ENCODE peak calls at places on chromosomes 4 and X, in six cellular contexts. F, W, Y, I, A and V are unnamed samples.

GRCh38 chr4:128349921-128350320 is 62.3 kb upstream of the PGRMC2 start:
- DNase-seq in F (no peak), W (no peak), Y (no peak), I (peak; percentile 10), A (no peak), V (no peak)

GRCh38 chr4:24236532-24236931 is 346.7 kb upstream of the PPARGC1A start:
- DNase-seq in F (no peak), W (no peak), Y (no peak), I (no peak), A (no peak), V (no peak)

GRCh38 chr4:55075823-55076418 is 49.5 kb downstream of the KDR start:
- DNase-seq in F (no peak), W (no peak), Y (no peak), I (no peak), A (no peak), V (no peak)

GRCh38 chr4:68079918-68080317 is 49.8 kb downstream of the TMPRSS11F start:
- DNase-seq in F (no peak), W (no peak), Y (no peak), I (no peak), A (no peak), V (no peak)

GRCh38 chrX:56978172-56978571 is 17.2 kb downstream of the SPIN3 start:
- DNase-seq in F (no peak), W (no peak), Y (peak; percentile 49), I (no peak), A (peak; percentile 37), V (peak; percentile 13)

GRCh38 chr4:173231916-173232315 is 63.3 kb downstream of the GALNT7 start:
- DNase-seq in F (no peak), W (no peak), Y (no peak), I (no peak), A (peak; percentile 43), V (no peak)

GRCh38 chr4:164540987-164541386 is 212.9 kb upstream of the SMIM31 start:
- DNase-seq in F (no peak), W (no peak), Y (no peak), I (no peak), A (no peak), V (no peak)

GRCh38 chr4:148857234-148857972 is 415.2 kb upstream of the NR3C2 start:
- DNase-seq in F (no peak), W (no peak), Y (no peak), I (no peak), A (no peak), V (no peak)

GRCh38 chrX:131802836-131803626 is 220.1 kb upstream of the STK26 start:
- DNase-seq in F (peak; percentile 2), W (peak; percentile 70), Y (peak; percentile 50), I (no peak), A (no peak), V (no peak)

GRCh38 chrX:129777218-129777768 is 2.5 kb upstream of the SASH3 start:
- DNase-seq in F (no peak), W (peak; percentile 67), Y (no peak), I (no peak), A (peak; percentile 62), V (peak; percentile 58)

GRCh38 chr4:112900416-112900815 is 149.0 kb upstream of the ANK2 start:
- DNase-seq in F (no peak), W (no peak), Y (no peak), I (no peak), A (no peak), V (no peak)

GRCh38 chrX:12494400-12495138 is 296.6 kb upstream of the PRPS2 start:
- DNase-seq in F (no peak), W (no peak), Y (no peak), I (no peak), A (no peak), V (no peak)

GRCh38 chr4:128338634-128339355 is 51.2 kb upstream of the PGRMC2 start:
- DNase-seq in F (no peak), W (no peak), Y (no peak), I (peak; percentile 12), A (no peak), V (no peak)

GRCh38 chr4:165085946-165086345 is 26.7 kb downstream of the TMEM192 start:
- DNase-seq in F (no peak), W (no peak), Y (no peak), I (no peak), A (no peak), V (no peak)

GRCh38 chr4:38145033-38145673 is 185.0 kb downstream of the PTTG2 start:
- DNase-seq in F (no peak), W (no peak), Y (no peak), I (no peak), A (no peak), V (no peak)

GRCh38 chrX:77442728-77443127 is 4.5 kb upstream of the FGF16 start:
- DNase-seq in F (no peak), W (no peak), Y (no peak), I (peak; percentile 67), A (no peak), V (no peak)

GRCh38 chr4:52051615-52052474 is 741 bp downstream of the SPATA18 start:
- DNase-seq in F (peak; percentile 82), W (no peak), Y (peak; percentile 24), I (peak; percentile 14), A (peak; percentile 74), V (no peak)

GRCh38 chrX:114675365-114675764 is 91.5 kb downstream of the HTR2C start:
- DNase-seq in F (no peak), W (no peak), Y (no peak), I (no peak), A (no peak), V (no peak)

GRCh38 chr4:146033149-146033548 is 94.5 kb upstream of the ZNF827 start:
- DNase-seq in F (no peak), W (no peak), Y (no peak), I (no peak), A (peak; percentile 83), V (no peak)

GRCh38 chr4:139488442-139488841 is 34.5 kb downstream of the RAB33B start:
- DNase-seq in F (no peak), W (no peak), Y (no peak), I (no peak), A (no peak), V (no peak)

GRCh38 chr4:121726642-121727268 is 30.0 kb upstream of the ANXA5 start:
- DNase-seq in F (no peak), W (no peak), Y (no peak), I (no peak), A (peak; percentile 56), V (no peak)

GRCh38 chrX:136251042-136251991 is at the start of gene MAP7D3:
- DNase-seq in F (no peak), W (peak; percentile 55), Y (peak; percentile 84), I (peak; percentile 55), A (peak; percentile 39), V (peak; percentile 53)

GRCh38 chr4:190014771-190015537 is 12.1 kb downstream of the FRG2 start:
- DNase-seq in F (no peak), W (no peak), Y (no peak), I (no peak), A (no peak), V (no peak)

GRCh38 chr4:19327364-19327763 is 924.3 kb upstream of the SLIT2 start:
- DNase-seq in F (no peak), W (no peak), Y (no peak), I (no peak), A (no peak), V (no peak)

GRCh38 chr4:159248383-159249178 is 145.7 kb downstream of the RAPGEF2 start:
- DNase-seq in F (no peak), W (no peak), Y (no peak), I (no peak), A (no peak), V (no peak)

DNA sequence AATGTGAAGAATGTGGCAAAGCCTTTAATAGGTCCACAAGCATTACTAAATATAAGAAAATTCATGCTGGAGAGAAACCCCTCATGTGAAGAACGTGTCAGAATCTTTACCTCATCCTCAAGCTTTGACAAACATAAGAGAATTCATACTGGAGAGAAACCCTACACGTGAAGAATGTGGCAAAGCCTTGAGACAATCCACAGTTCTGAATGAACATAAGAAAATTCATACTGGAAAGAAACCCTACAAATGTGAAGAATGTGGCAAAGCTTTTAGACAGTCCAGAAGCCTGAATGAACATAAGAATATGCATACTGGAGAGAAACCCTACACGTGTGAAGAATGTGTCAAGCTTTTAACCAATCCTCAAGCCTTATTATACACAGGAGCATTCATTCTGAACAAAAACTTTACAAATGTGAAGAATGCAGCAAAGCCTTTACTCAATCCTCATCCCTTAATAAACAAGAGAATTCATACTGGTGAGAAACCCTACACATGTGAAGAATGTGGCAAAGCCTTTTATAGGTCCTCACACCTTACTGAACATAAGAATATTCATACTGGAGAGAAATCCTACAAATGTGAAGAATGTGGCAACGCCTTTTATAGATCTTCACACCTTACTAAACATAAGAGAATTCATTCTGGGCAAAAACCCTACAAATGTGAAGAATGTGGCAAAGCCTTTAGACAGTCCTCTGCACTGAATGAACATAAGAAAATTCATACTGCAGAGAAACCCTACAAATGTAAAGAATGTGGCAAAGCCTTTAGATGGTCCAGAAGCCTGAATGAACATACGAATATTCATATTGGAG is 51.1 kb downstream of the ZNF732 start:
- DNase-seq in F (no peak), W (no peak), Y (no peak), I (no peak), A (no peak), V (no peak)
- H3K9me3 ChIP-seq in F (peaks cover 4% of the 10 kb centered on the region), W (peaks cover 22% of the 10 kb centered on the region), Y (peaks cover 5% of the 10 kb centered on the region), I (peaks cover 12% of the 10 kb centered on the region), A (peaks cover 4% of the 10 kb centered on the region), V (peaks cover 22% of the 10 kb centered on the region)

GRCh38 chr4:170697045-170697444 is 607.3 kb upstream of the AADAT start:
- DNase-seq in F (no peak), W (no peak), Y (no peak), I (no peak), A (peak; percentile 55), V (no peak)

GRCh38 chr4:170687751-170688150 is 598.0 kb upstream of the AADAT start:
- DNase-seq in F (no peak), W (no peak), Y (no peak), I (no peak), A (no peak), V (no peak)

DNA sequence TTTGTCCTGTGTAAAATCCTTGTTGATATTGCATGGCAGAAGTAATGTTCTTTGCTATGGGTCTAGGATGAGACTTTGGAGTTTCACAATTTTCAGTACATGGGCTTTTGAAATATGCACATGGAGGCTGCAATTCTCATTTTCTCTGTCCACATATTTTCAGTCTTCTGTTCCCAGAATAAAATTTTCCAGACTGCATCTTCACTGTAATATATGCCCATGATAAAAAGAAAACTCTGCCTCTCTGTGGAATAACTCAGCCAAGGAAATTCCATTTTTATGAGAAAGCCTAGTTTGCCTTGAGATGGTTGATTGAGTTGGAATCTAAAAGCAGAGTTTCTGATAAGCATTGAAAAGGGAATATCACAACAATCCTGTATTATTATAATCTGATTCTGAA is 601.4 kb upstream of the AADAT start:
- DNase-seq in F (no peak), W (no peak), Y (no peak), I (no peak), A (no peak), V (no peak)
- H3K9me3 ChIP-seq in F (no peaks in the 10 kb centered on the region), W (no peaks in the 10 kb centered on the region), Y (no peaks in the 10 kb centered on the region), I (no peaks in the 10 kb centered on the region), A (no peaks in the 10 kb centered on the region), V (no peaks in the 10 kb centered on the region)

GRCh38 chr4:174874898-174875297 is 43.3 kb upstream of the ADAM29 start:
- DNase-seq in F (no peak), W (no peak), Y (no peak), I (no peak), A (no peak), V (no peak)
- H3K9me3 ChIP-seq in F (no peaks in the 10 kb centered on the region), W (no peaks in the 10 kb centered on the region), Y (no peaks in the 10 kb centered on the region), I (no peaks in the 10 kb centered on the region), A (no peaks in the 10 kb centered on the region), V (no peaks in the 10 kb centered on the region)

DNA sequence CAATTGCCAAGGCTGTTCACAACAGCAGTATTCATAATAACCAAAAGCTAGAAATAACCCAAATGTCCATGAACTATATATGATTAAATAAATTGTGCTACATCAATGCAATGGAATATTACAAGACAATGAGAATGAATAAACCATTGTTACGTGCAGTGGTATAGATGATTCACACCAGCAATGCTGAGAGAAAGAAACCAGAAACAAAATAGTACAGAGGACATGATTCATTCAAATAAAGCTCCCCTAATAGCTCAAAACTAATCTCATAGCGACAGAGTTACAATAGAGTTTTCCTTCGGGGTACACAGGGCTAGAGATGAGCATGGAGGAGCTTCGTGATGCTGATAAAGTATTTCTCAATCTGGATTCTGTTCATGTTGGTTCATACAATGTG is 148.1 kb upstream of the SPANXN1 start:
- DNase-seq in F (no peak), W (no peak), Y (no peak), I (no peak), A (no peak), V (no peak)
- H3K9me3 ChIP-seq in F (no peaks in the 10 kb centered on the region), W (no peaks in the 10 kb centered on the region), Y (no peaks in the 10 kb centered on the region), I (no peaks in the 10 kb centered on the region), A (no peaks in the 10 kb centered on the region), V (peaks cover 3% of the 10 kb centered on the region)